ENCODE peak calls at places on chromosomes 4 and X, in seven cellular contexts. M is right cardiac atrium; T is activated naive CD4-positive, alpha-beta T cell treated with anti-CD3 and anti-CD28 coated beads, Interleukin-2, amount 50 U/mL, for 72 hours; Q is effector memory CD8-positive, alpha-beta T cell; G is activated T-cell treated with anti-CD3 and anti-CD28 coated beads, Interleukin-2, amount 50 U/mL, for 72 hours; D is activated CD8-positive, alpha-beta T cell treated with anti-CD3 and anti-CD28 coated beads for 36 hours; L is HepG2. U is an unnamed sample.

GRCh38 chrX:142250502-142250901 is 45.4 kb upstream of the MAGEC2 start:
- ATAC-seq in T (no peak), M (no peak), G (no peak), L (no peak), Q (no peak), D (no peak), U (no peak)

GRCh38 chr4:70956570-70957210 is 36.8 kb upstream of the DCK start:
- ATAC-seq in M (no peak), D (no peak), G (no peak), L (no peak), T (no peak), Q (no peak), U (no peak)

GRCh38 chr4:1752284-1753041 is 31.1 kb downstream of the TACC3 start:
- ATAC-seq in G (peak; percentile 32), Q (no peak), T (peak; percentile 85), D (peak; percentile 75), L (peak; percentile 60), M (peak; percentile 59), U (peak; percentile 9)

GRCh38 chr4:114077610-114078009 is 98.2 kb upstream of the ARSJ start:
- ATAC-seq in Q (no peak), T (no peak), D (no peak), M (no peak), L (no peak), G (no peak), U (no peak)

GRCh38 chr4:86670739-86671138 is 76.6 kb downstream of the PTPN13 start:
- ATAC-seq in G (peak; percentile 73), T (no peak), L (no peak), D (no peak), Q (no peak), M (no peak), U (no peak)

GRCh38 chr4:2931765-2932560 is 31.2 kb downstream of the NOP14 start:
- ATAC-seq in L (no peak), T (peak; percentile 8), M (peak; percentile 34), Q (peak; percentile 35), D (peak; percentile 29), G (peak; percentile 8), U (no peak)

GRCh38 chrX:39140581-39140980 is 339.3 kb downstream of the MID1IP1 start:
- ATAC-seq in M (no peak), D (no peak), T (no peak), G (no peak), L (no peak), Q (no peak), U (no peak)

GRCh38 chr4:73068496-73069337 is 799 bp downstream of the COX18 start:
- ATAC-seq in M (no peak), D (peak; percentile 11), G (peak; percentile 0), T (no peak), Q (no peak), L (peak; percentile 5), U (peak; percentile 2)

GRCh38 chrX:47817421-47817820 is 19.3 kb upstream of the ZNF81 start:
- ATAC-seq in Q (no peak), G (no peak), T (no peak), L (no peak), D (no peak), M (no peak), U (no peak)

GRCh38 chr4:88467392-88467791 is 10.5 kb downstream of the HERC5 start:
- ATAC-seq in Q (no peak), T (no peak), G (peak; percentile 82), D (no peak), M (no peak), L (no peak), U (peak; percentile 86)

GRCh38 chr4:108117473-108118182 is 51.1 kb downstream of the LEF1 start:
- ATAC-seq in T (peak; percentile 19), Q (no peak), D (no peak), L (peak; percentile 38), G (peak; percentile 16), M (peak; percentile 71), U (no peak)

GRCh38 chr4:79575709-79576479 is 167.9 kb upstream of the GK2 start:
- ATAC-seq in G (no peak), T (no peak), D (no peak), L (no peak), Q (no peak), M (peak; percentile 76), U (no peak)

GRCh38 chr4:40933272-40934053 is 183.7 kb downstream of the NSUN7 start:
- ATAC-seq in D (no peak), T (no peak), Q (no peak), G (no peak), M (peak; percentile 27), L (no peak), U (no peak)

GRCh38 chrX:129781134-129782014 is 1.6 kb downstream of the SASH3 start:
- ATAC-seq in G (peak; percentile 80), L (no peak), M (peak; percentile 50), D (peak; percentile 81), Q (peak; percentile 80), T (peak; percentile 81), U (peak; percentile 93)

U was measured in activated CD4-positive, CD25-positive, alpha-beta regulatory T cell treated with anti-CD3 and anti-CD28 coated beads, Interleukin-2, amount 50 U/mL, for 24 hours.